ENCODE peak calls at places on chromosomes 7 and 10, in ten cellular contexts. G is OCI-LY7, J is A549, F is GM12878, H is AG04450, M is right atrium auricular region, P is PC-3, D is HCT116, V is fibroblast of the aortic adventitia, B is AG10803. S is an unnamed sample.

GRCh38 chr7:136173874-136174273 is 196.7 kb upstream of the MTPN start:
- DNase-seq in D (no peak), M (no peak), F (no peak), P (no peak), G (no peak), V (no peak), B (no peak), H (no peak), J (no peak), S (no peak)

GRCh38 chr10:113132651-113133088 is 182.6 kb downstream of the TCF7L2 start:
- DNase-seq in B (peak), P (no peak), J (no peak), G (no peak), F (no peak), V (peak), D (no peak), H (no peak), M (no peak), S (peak)

GRCh38 chr10:91162495-91163268 is 57.8 kb upstream of the PCGF5 start:
- DNase-seq in M (peak), G (peak), D (no peak), H (no peak), B (peak), F (no peak), V (peak), P (peak), J (peak), S (peak)

GRCh38 chr10:93039721-93040120 is 20.9 kb upstream of the CYP26C1 start:
- DNase-seq in J (no peak), D (peak), V (peak), H (no peak), F (peak), G (peak), M (no peak), P (peak), B (peak), S (no peak)

GRCh38 chr10:79221110-79222051 is 125.9 kb upstream of the PPIF start:
- DNase-seq in J (no peak), V (peak), D (no peak), P (no peak), H (peak), F (no peak), M (peak), G (no peak), B (peak), S (peak)

GRCh38 chr7:84701524-84702306 is 485.1 kb downstream of the SEMA3D start:
- DNase-seq in H (peak), M (no peak), P (peak), F (no peak), J (peak), G (no peak), B (peak), V (peak), D (peak), S (peak)

GRCh38 chr7:74217455-74218342 is 7.9 kb downstream of the LAT2 start:
- DNase-seq in M (no peak), B (no peak), D (no peak), J (no peak), V (no peak), H (no peak), F (peak), P (no peak), G (peak), S (no peak)

GRCh38 chr7:91287685-91288084 is 23.5 kb downstream of the FZD1 start:
- DNase-seq in G (no peak), H (no peak), J (no peak), D (no peak), B (no peak), F (no peak), M (no peak), P (no peak), V (peak), S (no peak)

GRCh38 chr7:37352974-37353948 is 95.4 kb downstream of the ELMO1 start:
- DNase-seq in V (no peak), D (peak), F (no peak), H (no peak), M (no peak), G (peak), P (peak), J (no peak), B (no peak), S (no peak)

GRCh38 chr10:35668865-35669650 is 27.0 kb upstream of the FZD8 start:
- DNase-seq in F (no peak), J (no peak), V (no peak), G (no peak), H (no peak), B (no peak), M (no peak), D (no peak), P (no peak), S (no peak)

GRCh38 chr7:97016392-97017196 is 8.0 kb downstream of the DLX5 start:
- DNase-seq in P (peak), B (no peak), D (no peak), M (no peak), G (no peak), F (no peak), H (no peak), J (no peak), V (no peak), S (no peak)

GRCh38 chr10:64396105-64396504 is 874.9 kb downstream of the REEP3 start:
- DNase-seq in F (no peak), P (peak), B (peak), H (peak), G (no peak), V (peak), J (no peak), M (no peak), D (no peak), S (no peak)

GRCh38 chr10:37289833-37290464 is 164.6 kb downstream of the ANKRD30A start:
- DNase-seq in J (peak), V (no peak), M (no peak), D (no peak), B (no peak), F (no peak), P (peak), G (no peak), H (no peak), S (no peak)

GRCh38 chr7:48938539-48938938 is 14.2 kb downstream of the CDC14C start:
- DNase-seq in P (peak), H (no peak), F (no peak), J (no peak), D (no peak), M (peak), B (peak), G (no peak), V (peak), S (peak)

GRCh38 chr7:68958571-68958970 is 639.7 kb upstream of the AUTS2 start:
- DNase-seq in J (no peak), H (no peak), M (no peak), B (no peak), V (no peak), D (no peak), F (no peak), P (no peak), G (no peak), S (peak)

GRCh38 chr7:48109848-48110663 is 21.0 kb downstream of the UPP1 start:
- DNase-seq in B (no peak), G (peak), J (peak), H (no peak), F (peak), D (peak), V (peak), M (peak), P (peak), S (no peak)

GRCh38 chr10:42932735-42933453 is 144.0 kb upstream of the RET start:
- DNase-seq in B (no peak), H (no peak), F (no peak), V (no peak), D (no peak), J (no peak), P (no peak), G (no peak), M (no peak), S (no peak)

GRCh38 chr7:66502230-66503035 is 126.2 kb upstream of the KCTD7 start:
- DNase-seq in P (no peak), V (no peak), D (no peak), F (no peak), H (no peak), B (no peak), G (no peak), J (no peak), M (no peak), S (no peak)

GRCh38 chr10:44034946-44035345 is 350.0 kb downstream of the CXCL12 start:
- DNase-seq in D (no peak), H (no peak), V (no peak), G (no peak), M (no peak), J (no peak), P (no peak), B (no peak), F (no peak), S (no peak)

GRCh38 chr10:100245484-100246220 is 16.3 kb upstream of the CHUK start:
- DNase-seq in F (no peak), V (peak), G (no peak), D (no peak), J (no peak), M (no peak), H (no peak), B (no peak), P (no peak), S (no peak)

GRCh38 chr7:108424013-108424412 is 32.2 kb downstream of the NRCAM start:
- DNase-seq in P (no peak), F (no peak), J (no peak), M (no peak), D (no peak), B (no peak), V (no peak), H (no peak), G (no peak), S (no peak)

GRCh38 chr10:115801987-115802386 is 471.0 kb downstream of the GFRA1 start:
- DNase-seq in B (no peak), G (no peak), F (no peak), M (no peak), H (no peak), J (no peak), D (no peak), V (no peak), P (no peak), S (peak)

GRCh38 chr10:99619090-99619800 is 994 bp downstream of the SLC25A28 start:
- DNase-seq in M (no peak), P (no peak), J (no peak), V (peak), H (no peak), F (peak), B (peak), G (peak), D (no peak), S (no peak)

GRCh38 chr10:5861269-5862031 is 28.2 kb downstream of the ANKRD16 start:
- DNase-seq in B (peak), V (peak), G (no peak), F (no peak), P (peak), J (peak), M (no peak), D (peak), H (peak), S (peak)

GRCh38 chr10:59148701-59149100 is 27.7 kb upstream of the PHYHIPL start:
- DNase-seq in F (no peak), D (no peak), P (no peak), J (no peak), V (no peak), B (no peak), G (no peak), M (no peak), H (no peak), S (no peak)

GRCh38 chr10:22437620-22438588 is 92.6 kb downstream of the SPAG6 start:
- DNase-seq in H (no peak), G (no peak), F (no peak), P (peak), V (peak), M (no peak), J (no peak), D (no peak), B (no peak), S (no peak)

GRCh38 chr7:156001496-156002260 is 189.4 kb upstream of the SHH start:
- DNase-seq in F (no peak), P (no peak), J (no peak), G (no peak), M (no peak), H (no peak), D (no peak), V (no peak), B (no peak), S (no peak)

GRCh38 chr7:43647772-43648643 is 65.1 kb downstream of the STK17A start:
- DNase-seq in M (peak), P (peak), V (peak), F (peak), H (peak), B (peak), G (peak), J (peak), D (peak), S (peak)

DNA sequence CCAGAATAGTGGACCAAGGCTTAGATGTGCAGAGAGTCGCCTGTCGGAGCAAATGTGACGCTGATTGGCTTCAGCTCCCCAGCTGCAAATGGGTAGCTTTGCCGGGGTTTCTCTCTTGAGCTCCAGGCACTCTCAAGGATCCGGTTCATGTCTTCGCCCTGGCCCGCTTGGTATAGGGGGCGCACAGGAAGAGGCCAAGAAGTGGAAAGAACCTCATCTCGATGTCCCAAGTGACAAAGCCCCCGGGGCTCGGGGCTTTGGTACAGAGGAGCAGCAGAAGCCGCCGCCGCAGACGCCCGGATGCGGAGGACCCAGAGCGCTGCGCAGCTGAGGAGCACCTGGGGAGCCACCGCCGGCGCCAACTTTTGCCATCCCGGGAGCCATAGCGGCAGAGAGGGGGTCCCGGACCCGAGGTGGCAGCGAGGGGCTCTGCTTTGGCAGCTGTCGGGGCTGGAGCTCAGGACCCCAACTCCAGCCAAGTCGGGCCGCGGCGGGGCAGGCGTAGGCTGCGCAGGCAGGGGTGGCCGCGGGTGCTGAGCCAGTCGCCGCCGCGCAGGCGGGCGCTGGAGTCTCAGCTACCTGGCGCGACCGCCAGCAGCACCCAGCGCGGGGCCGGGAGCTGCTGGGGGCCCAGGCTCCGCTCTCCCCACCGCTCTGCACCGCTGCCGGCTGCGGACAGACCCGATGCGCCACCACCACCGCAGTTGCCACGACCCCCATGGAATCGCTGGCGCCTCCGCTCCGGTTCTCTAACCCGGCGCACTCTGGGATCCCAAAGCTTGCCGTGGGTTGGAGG is 466.5 kb downstream of the XPNPEP1 start:
- DNase-seq in V (no peak), M (no peak), F (no peak), D (no peak), G (no peak), B (no peak), J (no peak), P (no peak), H (no peak), S (no peak)
- H3K4me3 ChIP-seq in V (peak), M (no peak), F (no peak), D (no peak), G (no peak), B (peak), J (no peak), P (no peak), H (peak), S (peak)

GRCh38 chr7:21984042-21984441 is 38.3 kb upstream of the CDCA7L start:
- DNase-seq in F (no peak), V (no peak), B (no peak), P (no peak), M (no peak), J (no peak), H (no peak), G (no peak), D (no peak), S (no peak)
- TF ChIP-seq CTCF in F (no peak), V (peak), B (no peak), P (no peak), M (no peak), J (no peak), H (no peak), G (peak), D (no peak), S (no peak)

GRCh38 chr7:81767883-81768282 is 2.0 kb downstream of the HGF start:
- DNase-seq in G (no peak), M (no peak), J (no peak), P (no peak), H (no peak), B (peak), V (peak), F (no peak), D (no peak), S (no peak)
- H3K4me3 ChIP-seq in G (no peak), M (no peak), J (no peak), P (no peak), H (peak), B (no peak), V (peak), F (no peak), D (no peak), S (no peak)

GRCh38 chr10:94194256-94194655 is 168.5 kb downstream of the NOC3L start:
- DNase-seq in H (no peak), D (no peak), P (peak), J (no peak), B (peak), G (no peak), M (no peak), F (no peak), V (peak), S (no peak)
- TF ChIP-seq CTCF in H (no peak), D (no peak), P (peak), J (no peak), B (peak), G (no peak), M (no peak), F (no peak), V (peak), S (peak)

DNA sequence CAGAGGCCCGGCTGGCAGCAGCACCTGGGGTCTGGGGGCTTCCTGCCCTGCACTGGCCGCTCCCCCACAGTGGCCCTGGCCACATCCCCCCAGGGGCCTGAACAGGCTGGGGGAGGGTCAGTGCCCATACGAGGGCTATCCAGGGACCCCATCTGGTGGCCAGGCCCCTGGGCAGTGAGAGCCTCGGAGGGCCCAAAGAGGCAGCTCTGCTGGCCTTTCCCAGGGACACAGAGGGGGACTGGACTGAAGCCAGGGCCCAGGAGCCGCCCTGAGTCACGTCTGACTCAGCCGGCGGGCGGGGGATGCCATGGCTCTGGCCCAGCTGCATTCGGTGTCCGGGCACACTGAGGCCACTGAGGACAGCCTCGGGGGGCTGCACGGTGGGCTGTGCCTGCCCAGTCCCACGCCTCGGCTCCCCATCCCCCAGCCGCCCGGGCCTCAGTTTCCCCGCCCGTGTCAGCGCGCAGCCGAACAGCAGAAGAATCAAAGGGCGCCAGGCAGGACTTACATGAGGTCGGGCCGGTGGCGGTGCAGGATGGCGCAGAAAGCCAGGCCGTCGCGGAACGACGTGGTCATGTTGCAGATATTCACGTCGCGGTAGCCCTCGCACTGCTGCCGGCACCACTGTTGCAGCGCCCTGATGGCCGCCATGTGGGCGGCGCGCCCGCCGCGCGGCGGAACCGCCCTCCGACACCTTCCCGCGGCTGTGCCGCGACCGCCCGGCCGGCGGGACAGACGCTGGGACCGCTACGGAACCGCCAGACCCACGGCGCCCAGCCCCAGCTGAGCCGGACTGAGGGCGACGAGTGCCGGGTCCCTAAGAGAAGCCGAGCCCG is at the start of gene MICALL2:
- DNase-seq in M (peak), G (peak), J (peak), P (peak), V (peak), F (no peak), H (peak), D (peak), B (peak), S (peak)
- H3K4me3 ChIP-seq in M (peak), G (peak), J (peak), P (peak), V (peak), F (peak), H (peak), D (peak), B (peak), S (peak)

GRCh38 chr10:70266056-70266455 is 17.7 kb downstream of the NPFFR1 start:
- DNase-seq in B (no peak), H (no peak), J (no peak), P (no peak), M (no peak), V (no peak), F (no peak), D (no peak), G (no peak), S (no peak)

GRCh38 chr10:70267161-70267933 is 16.5 kb downstream of the NPFFR1 start:
- DNase-seq in F (no peak), P (peak), J (peak), D (peak), H (peak), G (peak), B (peak), V (peak), M (no peak), S (peak)

GRCh38 chr10:70266701-70267100 is 17.1 kb downstream of the NPFFR1 start:
- DNase-seq in D (no peak), M (no peak), H (no peak), J (no peak), G (no peak), P (no peak), B (no peak), F (no peak), V (no peak), S (no peak)

GRCh38 chr10:70268376-70268775 is 15.4 kb downstream of the NPFFR1 start:
- DNase-seq in J (no peak), F (no peak), P (no peak), B (no peak), M (no peak), H (no peak), D (no peak), V (no peak), G (no peak), S (no peak)

GRCh38 chr10:70265032-70265689 is 18.6 kb downstream of the NPFFR1 start:
- DNase-seq in B (no peak), M (no peak), H (no peak), F (no peak), V (no peak), D (peak), J (no peak), P (peak), G (peak), S (no peak)
- TF ChIP-seq CTCF in B (no peak), M (peak), H (peak), F (peak), V (no peak), D (peak), J (peak), P (peak), G (peak), S (peak)

GRCh38 chr7:150341263-150342118 is at the start of gene RARRES2:
- DNase-seq in V (peak), F (no peak), H (no peak), J (no peak), M (no peak), P (no peak), B (no peak), D (no peak), G (no peak), S (no peak)
- H3K4me3 ChIP-seq in V (peak), F (no peak), H (peak), J (no peak), M (peak), P (no peak), B (peak), D (no peak), G (no peak), S (peak)

DNA sequence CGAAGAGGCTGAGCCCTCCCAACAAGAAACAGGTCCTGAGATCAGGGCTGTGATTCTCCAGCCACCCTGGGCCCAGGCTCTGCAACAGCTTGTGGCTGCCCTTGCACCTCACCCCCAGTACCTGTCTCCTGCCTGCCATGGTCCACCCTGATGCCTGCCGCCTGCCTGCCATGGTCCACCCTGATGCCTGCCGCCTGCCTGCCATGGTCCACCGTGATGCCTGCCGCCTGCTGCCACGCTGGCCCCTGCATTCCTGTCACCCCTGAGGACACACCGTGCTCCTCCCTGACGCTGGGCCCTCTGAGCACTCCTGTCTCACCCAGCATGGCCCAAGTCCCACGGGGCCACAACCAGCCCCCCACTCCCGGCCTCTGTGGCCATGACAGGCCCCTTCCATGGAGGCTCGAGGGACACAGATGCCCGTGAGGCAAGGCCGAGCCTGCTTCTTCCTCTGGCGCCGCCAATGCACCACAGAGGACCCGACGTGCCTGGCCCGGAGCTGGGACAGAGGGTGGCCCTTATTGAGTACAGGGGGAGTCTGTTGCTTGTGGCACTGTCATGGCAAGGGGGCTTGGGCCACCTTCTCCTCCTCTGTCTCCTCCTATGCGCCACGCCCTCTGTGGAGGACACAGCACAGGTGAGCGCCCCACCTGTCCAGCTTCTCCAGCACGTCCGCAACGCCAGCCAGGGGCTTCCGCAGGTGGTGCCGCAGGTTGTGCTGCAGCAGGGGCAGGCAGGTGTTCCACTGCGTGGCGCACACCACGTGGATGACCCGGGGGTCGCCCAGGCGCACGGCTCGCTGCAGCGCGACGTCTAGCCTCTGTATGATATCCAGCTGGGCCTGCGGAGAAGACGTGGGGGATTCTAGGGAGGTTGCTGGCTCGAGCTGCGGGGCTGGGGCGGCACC is 18.1 kb downstream of the CFAP46 start:
- DNase-seq in H (no peak), P (no peak), F (no peak), G (no peak), M (no peak), B (no peak), V (no peak), J (no peak), D (no peak), S (no peak)
- TF ChIP-seq CTCF in H (no peak), P (no peak), F (no peak), G (no peak), M (no peak), B (no peak), V (no peak), J (no peak), D (no peak), S (no peak)